ENCODE peak calls at places on chromosomes 3 and 15, in four cellular contexts. W is CD8-positive, alpha-beta T cell; T is uterus; F is lower leg skin. Z is an unnamed sample.

GRCh38 chr15:69524850-69525249 is 72.2 kb downstream of the RPLP1 start:
- DNase-seq in W (no peak), T (no peak), F (no peak), Z (no peak)

GRCh38 chr3:147589016-147589415 is 179.9 kb downstream of the ZIC1 start:
- DNase-seq in W (no peak), T (no peak), F (no peak), Z (no peak)

GRCh38 chr3:8712045-8712870 is 21.3 kb upstream of the CAV3 start:
- DNase-seq in W (no peak), T (no peak), F (no peak), Z (no peak)

GRCh38 chr3:10303105-10303504 is 10.4 kb upstream of the GHRL start:
- DNase-seq in W (no peak), T (no peak), F (no peak), Z (no peak)

GRCh38 chr15:101088788-101089578 is 162.9 kb downstream of the CHSY1 start:
- DNase-seq in W (peak; percentile 79), T (peak; percentile 55), F (peak; percentile 42), Z (no peak)

GRCh38 chr3:131386429-131386926 is 4.9 kb downstream of the NUDT16 start:
- DNase-seq in W (no peak), T (peak; percentile 57), F (peak; percentile 81), Z (no peak)

GRCh38 chr3:14123308-14124222 is 1.1 kb downstream of the CHCHD4 start:
- DNase-seq in W (no peak), T (no peak), F (no peak), Z (no peak)

GRCh38 chr3:127367593-127367992 is 79.7 kb upstream of the PRR20G start:
- DNase-seq in W (no peak), T (no peak), F (no peak), Z (peak; percentile 31)

GRCh38 chr15:69303337-69304175 is 4.8 kb downstream of the PAQR5 start:
- DNase-seq in W (no peak), T (no peak), F (no peak), Z (no peak)

GRCh38 chr3:196524527-196524926 is 9.4 kb upstream of the SMCO1 start:
- DNase-seq in W (no peak), T (no peak), F (no peak), Z (no peak)

GRCh38 chr15:68154923-68155559 is 50.1 kb downstream of the CALML4 start:
- DNase-seq in W (peak; percentile 12), T (peak; percentile 51), F (no peak), Z (no peak)

GRCh38 chr3:195133462-195133861 is 137.5 kb downstream of the XXYLT1 start:
- DNase-seq in W (no peak), T (no peak), F (peak; percentile 80), Z (no peak)

GRCh38 chr3:128619146-128619890 is 31.3 kb downstream of the RPN1 start:
- DNase-seq in W (no peak), T (no peak), F (no peak), Z (no peak)

GRCh38 chr3:157130138-157130880 is 29.6 kb downstream of the CCNL1 start:
- DNase-seq in W (peak; percentile 81), T (peak; percentile 59), F (peak; percentile 46), Z (no peak)

GRCh38 chr15:27970661-27971392 is 128.3 kb downstream of the OCA2 start:
- DNase-seq in W (no peak), T (no peak), F (no peak), Z (peak; percentile 24)

GRCh38 chr15:74769463-74770025 is 12.3 kb upstream of the CSK start:
- DNase-seq in W (no peak), T (no peak), F (no peak), Z (no peak)

GRCh38 chr3:8516047-8516671 is 14.5 kb downstream of the LMCD1 start:
- DNase-seq in W (no peak), T (no peak), F (no peak), Z (no peak)

GRCh38 chr3:149385617-149386298 is 8.3 kb upstream of the TM4SF1 start:
- DNase-seq in W (no peak), T (no peak), F (no peak), Z (no peak)

GRCh38 chr3:51980253-51980652 is 3.1 kb upstream of the ACY1 start:
- DNase-seq in W (no peak), T (no peak), F (no peak), Z (no peak)

GRCh38 chr15:63232943-63233342 is 43.5 kb downstream of the RAB8B start:
- DNase-seq in W (no peak), T (no peak), F (no peak), Z (no peak)

GRCh38 chr3:114121996-114122709 is 56.7 kb downstream of the DRD3 start:
- DNase-seq in W (no peak), T (peak; percentile 34), F (no peak), Z (no peak)

GRCh38 chr3:112005091-112005672 is 6.5 kb downstream of the TAGLN3 start:
- DNase-seq in W (no peak), T (no peak), F (no peak), Z (no peak)

GRCh38 chr15:83695246-83695645 is 41.3 kb downstream of the ADAMTSL3 start:
- DNase-seq in W (no peak), T (peak; percentile 31), F (no peak), Z (no peak)

GRCh38 chr15:63048115-63048985 is 5.8 kb downstream of the TPM1 start:
- DNase-seq in W (peak; percentile 84), T (peak; percentile 94), F (peak; percentile 85), Z (peak; percentile 93)

GRCh38 chr15:31216210-31216911 is 110.3 kb upstream of the KLF13 start:
- DNase-seq in W (peak; percentile 63), T (peak; percentile 92), F (peak; percentile 93), Z (peak; percentile 91)

GRCh38 chr15:22880981-22881738 is 42.7 kb downstream of the NIPA2 start:
- DNase-seq in W (no peak), T (no peak), F (no peak), Z (no peak)

GRCh38 chr3:34582054-34582453 is 783.6 kb downstream of the PDCD6IP start:
- DNase-seq in W (no peak), T (no peak), F (no peak), Z (no peak)

GRCh38 chr3:162034368-162034767 is 537.8 kb downstream of the OTOL1 start:
- DNase-seq in W (no peak), T (no peak), F (no peak), Z (no peak)
- TF ChIP-seq CTCF in W (no peak), T (no peak), F (no peak), Z (no peak)

GRCh38 chr3:167870201-167870600 is 134.7 kb downstream of the SERPINI1 start:
- DNase-seq in W (no peak), T (no peak), F (no peak), Z (no peak)

GRCh38 chr3:167870743-167871142 is 135.2 kb downstream of the SERPINI1 start:
- DNase-seq in W (no peak), T (no peak), F (no peak), Z (no peak)

GRCh38 chr3:167874667-167875372 is 139.3 kb downstream of the SERPINI1 start:
- DNase-seq in W (no peak), T (no peak), F (peak; percentile 33), Z (no peak)

GRCh38 chr3:167872032-167872431 is 136.5 kb downstream of the SERPINI1 start:
- DNase-seq in W (no peak), T (no peak), F (no peak), Z (no peak)

GRCh38 chr3:167872941-167873340 is 137.4 kb downstream of the SERPINI1 start:
- DNase-seq in W (no peak), T (no peak), F (no peak), Z (no peak)
- TF ChIP-seq CTCF in W (no peak), T (no peak), F (no peak), Z (no peak)

DNA sequence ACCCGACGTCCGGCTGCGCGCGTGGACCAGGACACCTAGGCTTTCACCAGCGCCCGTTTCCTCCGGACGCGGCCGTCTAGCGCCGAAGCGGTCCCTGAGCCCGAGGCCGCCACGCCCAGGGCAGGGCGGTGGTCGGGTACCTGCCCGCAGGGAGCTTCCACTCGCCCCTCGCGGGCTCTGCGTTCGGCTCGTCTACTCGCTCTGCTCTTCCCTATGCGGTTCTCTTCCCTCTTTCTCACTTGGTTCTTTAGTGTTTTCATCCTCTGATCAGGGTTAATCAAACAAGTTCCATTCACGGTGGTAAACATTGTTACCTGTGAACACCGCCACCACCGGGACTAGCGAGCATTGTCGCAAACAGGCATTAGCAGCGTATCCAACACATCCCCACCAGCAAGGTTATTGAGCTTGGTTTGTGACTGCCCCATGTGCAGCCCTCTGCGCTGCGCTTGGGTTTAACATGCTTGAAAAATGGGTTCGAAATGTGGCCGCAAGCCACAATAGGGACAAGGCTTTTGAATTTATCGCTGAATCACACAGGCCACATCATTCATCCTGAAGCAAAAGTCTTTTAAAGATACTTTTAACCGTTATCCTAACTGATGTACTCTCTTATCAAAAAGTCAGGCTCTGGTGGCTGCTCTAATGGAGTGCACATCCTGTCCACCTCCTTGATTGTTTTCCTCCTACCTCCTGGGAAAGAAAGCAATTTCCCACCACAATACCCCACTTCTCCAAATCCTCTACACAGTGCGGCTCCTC is 848 bp upstream of the CD47 start:
- DNase-seq in W (peak; percentile 40), T (no peak), F (peak; percentile 15), Z (peak; percentile 76)
- TF ChIP-seq CTCF in W (no peak), T (no peak), F (no peak), Z (no peak)

DNA sequence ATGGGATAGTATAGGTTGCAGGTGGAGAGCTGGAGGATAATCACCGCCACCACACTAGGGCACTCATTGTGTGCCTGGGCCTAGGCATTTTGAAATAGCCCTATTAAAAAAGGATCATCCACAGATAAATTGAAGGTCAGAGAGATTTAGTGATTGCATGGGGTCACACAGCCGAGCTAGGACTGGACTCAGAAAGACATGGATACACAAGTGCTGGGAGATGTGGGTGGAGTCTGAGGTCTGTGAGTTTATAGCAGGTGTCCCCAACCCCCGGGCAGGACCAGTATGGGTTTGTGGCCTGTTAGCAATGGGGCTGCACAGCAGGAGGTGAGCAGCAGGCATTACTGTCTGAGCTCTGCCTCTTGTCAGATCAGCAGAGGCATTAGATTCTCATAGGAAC is 5.3 kb upstream of the ANKDD1A start:
- DNase-seq in W (no peak), T (no peak), F (no peak), Z (no peak)
- TF ChIP-seq CTCF in W (no peak), T (no peak), F (no peak), Z (no peak)

DNA sequence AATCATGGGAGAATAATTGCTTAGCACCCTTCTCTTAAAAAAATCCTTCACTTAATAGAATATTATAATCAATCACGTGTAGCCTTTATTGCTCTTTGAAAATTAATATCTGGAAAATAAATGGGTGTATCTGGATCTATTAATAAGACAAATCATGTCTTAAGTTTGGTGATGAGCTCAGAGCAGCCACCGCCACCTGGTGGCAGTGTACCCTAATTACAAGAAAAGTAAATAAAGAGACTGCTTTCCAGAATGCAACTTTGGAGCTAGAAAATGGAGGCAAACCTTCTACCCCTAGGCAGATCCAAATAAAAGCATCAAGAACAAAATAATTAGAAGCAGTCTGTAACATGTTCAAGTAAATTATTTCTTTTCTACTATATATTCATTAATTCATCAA is 43.5 kb downstream of the EPHB1 start:
- DNase-seq in W (no peak), T (no peak), F (no peak), Z (no peak)
- TF ChIP-seq CTCF in W (no peak), T (no peak), F (no peak), Z (no peak)

GRCh38 chr3:12993022-12993622 is 80.1 kb downstream of the IQSEC1 start:
- DNase-seq in W (no peak), T (no peak), F (no peak), Z (no peak)
- TF ChIP-seq CTCF in W (no peak), T (no peak), F (no peak), Z (no peak)